ENCODE peak calls at places on chromosomes 6 and 20, in six cellular contexts. L is effector memory CD8-positive, alpha-beta T cell; Q is dorsolateral prefrontal cortex; W is H54; P is caudate nucleus; G is ovary. M is an unnamed sample.

GRCh38 chr20:35849726-35850125 is 77.9 kb downstream of the PHF20 start:
- DNase-seq in G (no peak), L (no peak), Q (peak), W (no peak), P (no peak), M (no peak)

GRCh38 chr6:2632368-2632767 is 118.4 kb downstream of the MYLK4 start:
- DNase-seq in L (no peak), W (no peak), G (no peak), P (no peak), Q (no peak), M (no peak)

GRCh38 chr6:99334526-99335127 is 14.8 kb downstream of the FAXC start:
- DNase-seq in W (no peak), L (no peak), Q (no peak), G (no peak), P (no peak), M (no peak)

GRCh38 chr6:797479-798077 is 104.6 kb upstream of the EXOC2 start:
- DNase-seq in L (peak), P (no peak), W (no peak), Q (no peak), G (no peak), M (peak)

GRCh38 chr6:54879188-54879985 is 32.8 kb downstream of the FAM83B start:
- DNase-seq in L (no peak), G (no peak), W (no peak), P (no peak), Q (no peak), M (no peak)

GRCh38 chr20:53763707-53764415 is 170.2 kb upstream of the ZNF217 start:
- DNase-seq in P (no peak), G (no peak), W (no peak), L (no peak), Q (no peak), M (peak)

GRCh38 chr6:117549606-117550005 is 52.7 kb downstream of the GOPC start:
- DNase-seq in G (no peak), L (peak), Q (no peak), W (no peak), P (no peak), M (no peak)

GRCh38 chr6:45479834-45480696 is 102.3 kb upstream of the SUPT3H start:
- DNase-seq in P (no peak), G (no peak), L (no peak), Q (no peak), W (no peak), M (no peak)

GRCh38 chr6:158417760-158418098 is 105.5 kb downstream of the TULP4 start:
- DNase-seq in Q (no peak), P (peak), W (peak), G (no peak), L (no peak), M (no peak)

GRCh38 chr6:127402890-127403617 is 56.1 kb downstream of the KIAA0408 start:
- DNase-seq in G (no peak), P (no peak), W (no peak), L (no peak), Q (no peak), M (no peak)

GRCh38 chr6:14166821-14167220 is 49.2 kb downstream of the CD83 start:
- DNase-seq in L (no peak), P (no peak), G (no peak), Q (no peak), W (no peak), M (no peak)

GRCh38 chr6:28978959-28979561 is 26.1 kb downstream of the ZNF311 start:
- DNase-seq in L (no peak), P (no peak), Q (no peak), W (no peak), G (no peak), M (no peak)

GRCh38 chr6:169714178-169714577 is 10.1 kb downstream of the PHF10 start:
- DNase-seq in Q (no peak), L (no peak), W (no peak), P (no peak), G (no peak), M (no peak)

GRCh38 chr6:20542927-20543602 is 8.8 kb downstream of the CDKAL1 start:
- DNase-seq in Q (no peak), P (no peak), G (no peak), W (no peak), L (no peak), M (no peak)

GRCh38 chr6:299050-299980 is 7.0 kb downstream of the DUSP22 start:
- DNase-seq in G (no peak), W (no peak), L (no peak), Q (no peak), P (no peak), M (no peak)

GRCh38 chr6:107209406-107209939 is 94.2 kb upstream of the BEND3 start:
- DNase-seq in Q (no peak), G (no peak), L (no peak), W (no peak), P (no peak), M (no peak)

GRCh38 chr6:35429463-35429862 is 22.7 kb upstream of the FANCE start:
- DNase-seq in L (no peak), W (no peak), G (no peak), P (no peak), Q (no peak), M (no peak)

GRCh38 chr6:11885159-11885558 is 106.6 kb upstream of the ADTRP start:
- DNase-seq in W (no peak), L (no peak), G (no peak), Q (no peak), P (no peak), M (no peak)

GRCh38 chr6:33280539-33280938 is 3.6 kb downstream of the B3GALT4 start:
- DNase-seq in G (no peak), Q (no peak), W (no peak), P (no peak), L (no peak), M (no peak)

GRCh38 chr20:36744764-36745191 is 1.1 kb downstream of the NDRG3 start:
- DNase-seq in Q (no peak), G (no peak), P (no peak), W (peak), L (no peak), M (no peak)

GRCh38 chr6:149513915-149514314 is 29.1 kb upstream of the ZC3H12D start:
- DNase-seq in L (no peak), Q (no peak), G (no peak), P (no peak), W (no peak), M (no peak)

GRCh38 chr6:138231399-138231886 is 13.2 kb upstream of the PBOV1 start:
- DNase-seq in P (no peak), Q (no peak), G (no peak), L (no peak), W (no peak), M (no peak)

GRCh38 chr6:170160031-170160627 is 130.7 kb downstream of the DLL1 start:
- DNase-seq in P (no peak), L (no peak), Q (no peak), G (no peak), W (no peak), M (no peak)

GRCh38 chr20:63151554-63152321 is 64.2 kb downstream of the YTHDF1 start:
- DNase-seq in Q (peak), W (no peak), G (no peak), P (no peak), L (no peak), M (no peak)

GRCh38 chr6:14452567-14453527 is 335.3 kb downstream of the CD83 start:
- DNase-seq in G (no peak), P (no peak), W (no peak), Q (no peak), L (peak), M (no peak)

GRCh38 chr6:100479180-100480035 is 14.7 kb upstream of the SIM1 start:
- DNase-seq in G (no peak), Q (no peak), W (no peak), P (no peak), L (no peak), M (no peak)

GRCh38 chr6:152089992-152090391 is 282.5 kb downstream of the ESR1 start:
- DNase-seq in W (no peak), G (no peak), Q (no peak), L (no peak), P (no peak), M (no peak)

GRCh38 chr6:168374051-168374502 is 54.5 kb upstream of the DACT2 start:
- DNase-seq in L (no peak), P (no peak), W (no peak), G (peak), Q (no peak), M (no peak)

GRCh38 chr6:129731396-129731795 is 21.4 kb upstream of the ARHGAP18 start:
- DNase-seq in G (no peak), W (no peak), L (no peak), Q (no peak), P (no peak), M (no peak)

GRCh38 chr20:43666376-43667328 is at the start of gene MYBL2:
- DNase-seq in P (no peak), Q (no peak), L (peak), G (peak), W (peak), M (peak)

GRCh38 chr6:163529605-163530004 is 115.1 kb downstream of the QKI start:
- DNase-seq in L (no peak), P (no peak), W (peak), G (no peak), Q (no peak), M (no peak)